ENCODE peak calls at places on chromosomes 6 and 20, in four cellular contexts. S, K, A and W are unnamed samples.

GRCh38 chr6:111625511-111626331 is 20.0 kb upstream of the TRAF3IP2 start:
- DNase-seq in S (no peak), K (no peak), A (no peak), W (no peak)

GRCh38 chr6:43435682-43436437 is 8.5 kb downstream of the ABCC10 start:
- DNase-seq in A (no peak), K (no peak), S (no peak), W (no peak)

GRCh38 chr6:51137777-51138176 is 319.1 kb downstream of the TFAP2B start:
- DNase-seq in S (no peak), K (no peak), A (no peak), W (no peak)

GRCh38 chr6:168387426-168387825 is 53.6 kb upstream of the SMOC2 start:
- DNase-seq in A (no peak), S (no peak), K (no peak), W (no peak)

GRCh38 chr6:25576920-25577319 is 75.1 kb upstream of the SCGN start:
- DNase-seq in K (no peak), S (no peak), A (no peak), W (no peak)

GRCh38 chr6:2969549-2969948 is 1.8 kb downstream of the SERPINB6 start:
- DNase-seq in A (no peak), K (no peak), S (no peak), W (no peak)

GRCh38 chr6:31729515-31729978 is 448 bp upstream of the DDAH2 start:
- DNase-seq in S (peak; percentile 86), K (peak; percentile 35), A (peak; percentile 70), W (no peak)

GRCh38 chr6:11613858-11614257 is 76.3 kb downstream of the TMEM170B start:
- DNase-seq in A (peak; percentile 8), K (no peak), S (no peak), W (no peak)

GRCh38 chr6:122845464-122845863 is 56.4 kb downstream of the SMPDL3A start:
- DNase-seq in A (no peak), S (no peak), K (no peak), W (no peak)

GRCh38 chr6:28167926-28168325 is 26.2 kb downstream of the ZKSCAN8 start:
- DNase-seq in S (no peak), K (no peak), A (no peak), W (no peak)

GRCh38 chr6:74075323-74075722 is 379.3 kb downstream of the CD109 start:
- DNase-seq in S (no peak), K (no peak), A (no peak), W (no peak)

GRCh38 chr6:48087448-48087847 is 23.5 kb downstream of the PTCHD4 start:
- DNase-seq in K (no peak), S (no peak), A (peak; percentile 18), W (peak; percentile 59)

GRCh38 chr20:59723607-59724456 is 119.5 kb downstream of the PHACTR3 start:
- DNase-seq in S (no peak), A (no peak), K (no peak), W (no peak)

GRCh38 chr6:118548136-118548535 is at the start of gene PLN:
- DNase-seq in K (no peak), S (no peak), A (no peak), W (no peak)

GRCh38 chr20:58192065-58192464 is 36.4 kb downstream of the ANKRD60 start:
- DNase-seq in A (no peak), K (no peak), S (no peak), W (no peak)

GRCh38 chr6:37713529-37714119 is 15.9 kb upstream of the MDGA1 start:
- DNase-seq in A (no peak), S (no peak), K (no peak), W (no peak)

GRCh38 chr6:149901444-149902140 is 3.7 kb upstream of the RAET1E start:
- DNase-seq in S (no peak), A (no peak), K (no peak), W (no peak)

GRCh38 chr6:132669690-132670291 is 10.8 kb upstream of the TAAR1 start:
- DNase-seq in K (no peak), A (peak; percentile 38), S (peak; percentile 20), W (no peak)

GRCh38 chr6:36566418-36566905 is 19.2 kb upstream of the STK38 start:
- DNase-seq in K (no peak), S (peak; percentile 99), A (no peak), W (no peak)

GRCh38 chr6:144597511-144597910 is 312.4 kb downstream of the UTRN start:
- DNase-seq in K (no peak), S (no peak), A (no peak), W (no peak)

GRCh38 chr20:44967207-44967807 is 995 bp downstream of the STK4 start:
- DNase-seq in K (no peak), A (no peak), S (peak; percentile 49), W (no peak)

DNA sequence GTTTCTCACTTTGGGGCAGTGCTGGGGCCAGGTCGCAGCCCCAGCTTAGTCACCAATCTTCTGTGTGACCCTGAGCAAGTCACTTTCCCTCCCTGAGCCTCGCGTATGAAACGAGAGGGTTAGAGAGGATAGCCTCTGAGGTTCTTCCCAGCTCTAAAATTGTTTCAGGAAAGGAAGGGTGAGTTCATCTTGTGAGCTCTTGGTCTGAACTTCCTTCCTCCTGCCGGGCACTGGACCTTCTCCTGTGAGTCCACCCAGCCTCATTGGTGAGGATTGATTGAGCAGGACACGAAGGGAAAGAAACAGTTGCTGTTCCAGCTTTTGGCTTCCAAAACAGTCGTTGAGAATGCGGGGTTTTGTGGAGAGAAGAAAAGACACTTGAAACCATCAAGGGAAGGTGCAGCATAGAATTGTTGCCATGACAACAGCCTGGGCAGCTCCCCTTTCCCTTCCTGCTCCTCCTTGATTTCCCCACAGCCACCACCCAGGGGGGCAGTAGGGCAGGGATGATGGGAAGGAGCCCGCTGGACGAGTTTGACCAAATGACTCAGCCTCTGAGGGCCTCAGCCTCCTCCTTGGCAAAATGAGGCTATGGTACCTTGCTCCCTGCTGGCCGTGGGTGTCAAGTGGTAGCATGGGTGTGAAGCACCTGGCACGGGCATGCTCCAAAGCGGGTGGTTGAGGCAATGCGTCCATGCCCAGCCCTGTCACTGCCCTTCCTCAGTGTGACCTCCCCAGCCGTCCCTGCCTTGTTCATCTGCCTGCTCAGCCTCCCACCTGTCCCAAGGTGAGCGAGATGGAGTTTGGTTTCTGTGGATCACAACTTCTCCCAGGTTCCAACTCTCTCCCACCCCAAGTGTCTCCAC is 107.8 kb downstream of the CDC5L start:
- DNase-seq in S (no peak), A (no peak), K (no peak), W (no peak)
- H3K27ac ChIP-seq in S (no peak overlapping the region), A (no peak overlapping the region), K (no peak overlapping the region), W (no peak overlapping the region)

DNA sequence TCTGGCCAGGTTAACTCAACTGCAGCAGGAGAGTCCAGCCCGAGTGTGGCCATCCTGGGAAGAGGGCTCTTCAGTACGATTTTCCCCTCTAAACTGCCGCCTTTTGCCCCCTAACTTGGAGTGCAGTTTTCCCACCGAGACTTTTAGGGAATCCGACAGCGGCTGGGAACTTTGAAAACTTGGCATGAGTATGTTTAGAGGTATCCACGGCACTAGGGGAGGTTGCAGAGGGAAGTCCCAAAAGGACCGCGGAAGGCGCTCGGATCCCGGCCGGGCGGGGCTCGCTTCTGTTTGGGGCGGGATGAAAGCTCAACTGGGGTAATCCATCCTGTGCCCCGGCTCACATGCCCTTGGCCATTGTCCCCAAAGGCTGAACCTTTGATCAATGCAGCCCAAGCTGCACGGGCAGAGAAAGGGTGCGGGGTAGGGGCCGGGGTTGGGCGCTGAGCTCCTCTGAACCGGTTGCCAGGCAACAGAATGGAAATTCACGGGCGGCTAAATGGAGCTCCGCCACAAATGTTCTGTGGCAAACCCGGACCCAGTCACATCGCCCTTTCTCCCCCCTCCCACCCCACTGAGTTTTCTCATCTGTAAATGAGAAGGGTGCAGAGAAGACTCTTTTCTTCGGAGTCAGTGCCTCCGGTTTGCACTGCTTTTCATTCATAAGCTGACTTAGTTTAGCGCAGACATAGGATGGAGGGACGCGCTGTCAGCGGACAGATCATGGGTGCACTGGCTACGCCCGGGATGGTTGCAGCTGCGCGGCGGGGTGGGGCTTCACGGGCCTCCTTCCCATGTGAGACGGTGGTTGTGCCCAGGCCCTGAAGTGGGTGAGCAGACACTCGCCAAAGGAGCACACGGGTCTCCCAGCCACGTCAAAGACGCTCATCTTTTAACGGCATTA is 2.3 kb downstream of the BMP6 start:
- DNase-seq in A (no peak), K (no peak), S (no peak), W (no peak)
- TF ChIP-seq EZH2 in A (no peak), K (peak; percentile 51), S (peak; percentile 62), W (no peak)

DNA sequence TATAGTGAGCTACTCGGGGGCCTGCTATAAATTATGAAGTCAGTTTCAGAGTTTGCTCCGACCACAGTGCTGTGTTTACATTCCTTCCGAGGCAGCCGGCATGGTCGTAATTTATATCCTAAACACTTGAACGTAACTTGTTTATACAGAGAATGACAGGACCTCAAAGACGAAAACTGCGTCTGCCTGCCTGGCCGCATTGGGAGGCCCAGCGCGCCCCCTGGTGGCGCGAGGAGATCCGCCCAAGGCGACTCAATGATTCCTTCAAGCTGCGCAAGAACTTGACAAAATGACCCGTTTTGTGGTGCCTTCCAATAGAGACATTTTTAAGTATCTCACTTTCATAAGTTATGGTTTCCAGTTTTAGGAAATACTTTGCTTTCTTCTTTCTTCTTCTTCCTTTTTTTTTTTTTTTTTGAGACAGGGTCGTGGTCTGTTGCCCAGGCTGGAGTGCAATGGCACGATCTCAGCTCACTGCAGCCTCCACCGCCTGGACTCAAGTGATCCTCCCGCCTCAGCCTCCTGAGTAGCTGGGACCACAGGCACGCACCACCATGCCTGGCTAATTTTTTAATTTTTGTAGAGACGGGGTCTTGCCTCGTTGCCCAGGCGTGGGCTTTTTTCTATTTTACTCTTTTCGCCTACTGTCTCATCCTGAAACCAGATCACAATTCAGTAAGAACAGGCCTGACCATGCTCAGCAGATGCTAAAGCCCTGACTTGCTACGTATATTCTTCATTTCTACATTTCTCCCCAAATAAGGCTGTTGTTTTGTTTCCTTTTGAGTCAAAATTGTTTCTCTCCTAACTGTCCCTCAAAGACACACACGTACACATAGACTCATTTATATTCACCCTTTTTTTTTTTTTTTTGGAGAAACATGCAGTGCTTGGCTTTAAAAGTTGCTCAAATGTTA is 7.8 kb downstream of the FOXF2 start:
- DNase-seq in S (peak; percentile 31), K (peak; percentile 43), A (peak; percentile 54), W (no peak)
- TF ChIP-seq POLR2AphosphoS5 in S (no peak), K (no peak), A (no peak), W (no peak)

GRCh38 chr6:100203391-100203790 is 209.4 kb upstream of the MCHR2 start:
- DNase-seq in K (no peak), S (no peak), A (peak; percentile 53), W (peak; percentile 10)

DNA sequence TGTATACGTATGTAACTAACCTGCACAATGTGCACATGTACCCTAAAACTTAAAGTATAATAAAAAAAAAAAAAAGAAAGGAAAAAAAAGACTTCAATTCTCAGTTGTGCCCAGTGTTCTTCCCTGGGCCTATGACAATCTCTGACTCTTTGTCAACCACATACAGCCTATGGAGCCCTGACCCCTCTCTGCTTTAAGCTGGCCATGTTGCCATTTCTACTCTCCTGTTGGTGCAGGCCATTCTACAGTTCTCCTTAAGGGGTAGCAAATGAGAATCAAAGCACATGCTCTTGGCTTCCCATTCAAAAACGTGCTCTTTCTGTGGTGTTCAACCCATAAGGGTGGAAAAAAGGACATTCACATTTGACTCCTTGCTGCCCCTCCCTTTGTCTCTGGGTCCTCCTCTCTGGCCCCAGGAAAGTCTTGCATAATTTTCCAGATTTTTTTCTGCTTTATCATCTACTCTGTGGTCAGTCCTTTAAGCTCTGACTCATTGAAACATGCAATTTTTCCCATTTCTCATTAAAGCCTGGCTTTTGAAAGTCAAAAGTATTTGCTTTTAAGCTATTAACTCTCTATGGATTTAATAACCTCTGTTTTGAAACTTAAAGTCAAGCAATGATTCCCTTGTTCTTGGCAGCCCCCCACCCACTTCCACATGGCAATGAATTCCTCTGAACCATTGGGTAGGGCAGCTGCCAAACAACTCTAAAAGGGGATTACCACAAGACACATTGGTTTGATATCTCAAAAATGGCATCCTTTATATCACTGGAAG is 208.6 kb upstream of the MCHR2 start:
- DNase-seq in S (no peak), A (peak; percentile 77), K (no peak), W (no peak)
- H3K27ac ChIP-seq in S (no peak overlapping the region), A (peak overlapping the region; percentile 61), K (no peak overlapping the region), W (peak overlapping the region; percentile 74)

GRCh38 chr20:21519136-21519584 is 5.3 kb upstream of the NKX2-2 start:
- DNase-seq in A (no peak), S (no peak), K (no peak), W (no peak)
- TF ChIP-seq EZH2 in A (no peak), S (peak; percentile 58), K (no peak), W (no peak)